ENCODE peak calls at places on chromosomes 5 and 9, in eight cellular contexts. O, H, X, A, L, W, S and M are unnamed samples.

GRCh38 chr9:89892920-89893319 is 288.1 kb downstream of the GADD45G start:
- DNase-seq in X (no peak), S (no peak), L (no peak), W (no peak), O (no peak), H (no peak), A (no peak), M (no peak)

GRCh38 chr5:45417285-45417996 is 278.7 kb downstream of the HCN1 start:
- DNase-seq in A (no peak), L (no peak), H (no peak), W (no peak), X (no peak), O (no peak), S (no peak), M (no peak)

GRCh38 chr9:8533681-8534080 is 734.1 kb upstream of the DMAC1 start:
- DNase-seq in L (no peak), O (no peak), H (no peak), A (no peak), X (no peak), W (no peak), S (no peak), M (no peak)

GRCh38 chr9:136499935-136500910 is 17.4 kb upstream of the SEC16A start:
- DNase-seq in A (peak), S (no peak), X (no peak), W (no peak), H (no peak), L (no peak), O (no peak), M (no peak)

GRCh38 chr9:4344946-4345345 is 45.1 kb upstream of the GLIS3 start:
- DNase-seq in L (no peak), O (no peak), W (no peak), X (no peak), A (no peak), S (no peak), H (no peak), M (no peak)

GRCh38 chr9:137311171-137311970 is 9.3 kb upstream of the NRARP start:
- DNase-seq in H (peak), A (peak), X (no peak), S (peak), O (no peak), W (no peak), L (peak), M (no peak)

GRCh38 chr5:1505506-1506241 is 18.1 kb downstream of the LPCAT1 start:
- DNase-seq in X (no peak), O (no peak), H (no peak), L (no peak), A (no peak), W (no peak), S (no peak), M (no peak)

GRCh38 chr9:88421348-88421747 is 33.1 kb downstream of the SPIN1 start:
- DNase-seq in X (no peak), W (no peak), A (no peak), S (no peak), O (no peak), H (no peak), L (no peak), M (no peak)

GRCh38 chr5:119331566-119332095 is 24.2 kb upstream of the TNFAIP8 start:
- DNase-seq in O (no peak), S (no peak), W (no peak), A (no peak), H (no peak), L (no peak), X (no peak), M (no peak)

GRCh38 chr9:27194401-27195091 is 85.5 kb downstream of the TEK start:
- DNase-seq in O (no peak), X (no peak), W (peak), S (no peak), A (no peak), L (peak), H (no peak), M (peak)

GRCh38 chr5:138603521-138603920 is 28.3 kb upstream of the HSPA9 start:
- DNase-seq in O (no peak), W (no peak), L (peak), S (no peak), A (no peak), H (no peak), X (no peak), M (no peak)

GRCh38 chr5:180122875-180123274 is 51.3 kb upstream of the RNF130 start:
- DNase-seq in S (no peak), W (no peak), X (no peak), L (no peak), A (no peak), H (no peak), O (no peak), M (no peak)

GRCh38 chr9:134403682-134404301 is 77.5 kb downstream of the RXRA start:
- DNase-seq in W (peak), H (peak), A (peak), S (no peak), X (peak), O (peak), L (peak), M (peak)

GRCh38 chr5:91595436-91595835 is 212.3 kb upstream of the ARRDC3 start:
- DNase-seq in W (no peak), S (no peak), A (no peak), O (no peak), H (no peak), L (no peak), X (no peak), M (no peak)

GRCh38 chr5:6484899-6485298 is 36.2 kb downstream of the UBE2QL1 start:
- DNase-seq in O (no peak), L (no peak), S (no peak), H (peak), A (no peak), W (no peak), X (no peak), M (no peak)

GRCh38 chr9:468766-469496 is 254.3 kb downstream of the DOCK8 start:
- DNase-seq in S (no peak), W (no peak), O (no peak), X (no peak), A (no peak), L (no peak), H (no peak), M (no peak)

GRCh38 chr5:57692582-57693487 is 210.2 kb upstream of the ACTBL2 start:
- DNase-seq in H (peak), X (peak), O (peak), L (peak), A (peak), W (peak), S (no peak), M (peak)

GRCh38 chr9:109986423-109987055 is 206.5 kb downstream of the PALM2AKAP2 start:
- DNase-seq in A (no peak), S (no peak), X (no peak), W (peak), O (no peak), H (no peak), L (peak), M (peak)

GRCh38 chr5:33801292-33801691 is 90.5 kb downstream of the ADAMTS12 start:
- DNase-seq in O (no peak), S (no peak), A (no peak), W (no peak), L (no peak), H (no peak), X (no peak), M (no peak)

GRCh38 chr9:120924698-120925534 is 1.7 kb downstream of the TRAF1 start:
- DNase-seq in S (no peak), H (no peak), A (no peak), O (no peak), W (no peak), L (peak), X (no peak), M (no peak)

GRCh38 chr5:133499896-133500295 is 112.4 kb downstream of the FSTL4 start:
- DNase-seq in W (no peak), X (no peak), S (peak), H (no peak), O (no peak), L (no peak), A (no peak), M (no peak)

GRCh38 chr5:107743357-107744000 is 72.7 kb upstream of the EFNA5 start:
- DNase-seq in S (no peak), L (peak), X (no peak), W (no peak), H (no peak), A (no peak), O (no peak), M (peak)

GRCh38 chr5:1299511-1299850 is 4.6 kb upstream of the TERT start:
- DNase-seq in H (no peak), O (no peak), L (no peak), A (no peak), W (no peak), X (no peak), S (no peak), M (no peak)

GRCh38 chr9:137244486-137245449 is 3.7 kb downstream of the TUBB4B start:
- DNase-seq in W (no peak), H (no peak), A (no peak), X (no peak), O (no peak), S (no peak), L (no peak), M (no peak)

GRCh38 chr5:72600401-72600981 is 93.3 kb upstream of the ZNF366 start:
- DNase-seq in X (no peak), L (peak), A (no peak), H (no peak), W (peak), S (no peak), O (no peak), M (peak)

GRCh38 chr9:17578911-17579793 is at the start of gene SH3GL2:
- DNase-seq in W (no peak), L (peak), X (peak), H (peak), S (peak), A (peak), O (no peak), M (no peak)

GRCh38 chr5:112653638-112654037 is 84.0 kb upstream of the APC start:
- DNase-seq in L (no peak), S (no peak), X (no peak), H (no peak), A (no peak), O (no peak), W (no peak), M (no peak)

GRCh38 chr9:76137941-76138340 is 247.5 kb downstream of the PCSK5 start:
- DNase-seq in S (no peak), A (no peak), H (no peak), L (peak), O (no peak), X (no peak), W (no peak), M (no peak)

GRCh38 chr9:14907360-14907685 is 2.9 kb downstream of the FREM1 start:
- DNase-seq in H (no peak), X (no peak), O (no peak), L (no peak), W (no peak), A (no peak), S (no peak), M (no peak)

GRCh38 chr5:149493316-149493715 is 57.9 kb downstream of the CSNK1A1 start:
- DNase-seq in H (no peak), X (no peak), O (no peak), W (no peak), L (no peak), S (peak), A (no peak), M (no peak)

GRCh38 chr5:149492781-149493180 is 58.5 kb downstream of the CSNK1A1 start:
- DNase-seq in W (no peak), X (no peak), S (no peak), O (no peak), L (no peak), A (no peak), H (no peak), M (no peak)

GRCh38 chr5:149489605-149490037 is 61.6 kb downstream of the CSNK1A1 start:
- DNase-seq in L (peak), S (peak), W (peak), A (no peak), X (peak), O (no peak), H (no peak), M (no peak)

GRCh38 chr5:149488645-149489306 is 62.5 kb downstream of the CSNK1A1 start:
- DNase-seq in S (no peak), L (no peak), H (no peak), A (no peak), O (peak), W (no peak), X (no peak), M (no peak)

GRCh38 chr5:149490599-149491187 is 60.5 kb downstream of the CSNK1A1 start:
- DNase-seq in X (no peak), S (no peak), O (no peak), A (no peak), L (no peak), W (no peak), H (no peak), M (no peak)
- TF ChIP-seq POLR2A in X (no peak), S (no peak), O (no peak), A (no peak), L (peak), W (no peak), H (no peak), M (no peak)

GRCh38 chr9:130054820-130055219 is 1.1 kb downstream of the GPR107 start:
- DNase-seq in H (no peak), S (no peak), L (no peak), W (no peak), O (no peak), X (no peak), A (no peak), M (no peak)

GRCh38 chr9:130054428-130054786 is 701 bp downstream of the GPR107 start:
- DNase-seq in W (peak), X (no peak), O (no peak), H (no peak), L (no peak), A (no peak), S (no peak), M (no peak)

GRCh38 chr9:130051855-130052254 is 1.9 kb upstream of the GPR107 start:
- DNase-seq in X (no peak), O (no peak), A (no peak), W (no peak), S (peak), H (no peak), L (no peak), M (no peak)

GRCh38 chr9:130053109-130053503 is 600 bp upstream of the GPR107 start:
- DNase-seq in O (no peak), L (no peak), A (no peak), X (no peak), W (no peak), H (no peak), S (no peak), M (no peak)

DNA sequence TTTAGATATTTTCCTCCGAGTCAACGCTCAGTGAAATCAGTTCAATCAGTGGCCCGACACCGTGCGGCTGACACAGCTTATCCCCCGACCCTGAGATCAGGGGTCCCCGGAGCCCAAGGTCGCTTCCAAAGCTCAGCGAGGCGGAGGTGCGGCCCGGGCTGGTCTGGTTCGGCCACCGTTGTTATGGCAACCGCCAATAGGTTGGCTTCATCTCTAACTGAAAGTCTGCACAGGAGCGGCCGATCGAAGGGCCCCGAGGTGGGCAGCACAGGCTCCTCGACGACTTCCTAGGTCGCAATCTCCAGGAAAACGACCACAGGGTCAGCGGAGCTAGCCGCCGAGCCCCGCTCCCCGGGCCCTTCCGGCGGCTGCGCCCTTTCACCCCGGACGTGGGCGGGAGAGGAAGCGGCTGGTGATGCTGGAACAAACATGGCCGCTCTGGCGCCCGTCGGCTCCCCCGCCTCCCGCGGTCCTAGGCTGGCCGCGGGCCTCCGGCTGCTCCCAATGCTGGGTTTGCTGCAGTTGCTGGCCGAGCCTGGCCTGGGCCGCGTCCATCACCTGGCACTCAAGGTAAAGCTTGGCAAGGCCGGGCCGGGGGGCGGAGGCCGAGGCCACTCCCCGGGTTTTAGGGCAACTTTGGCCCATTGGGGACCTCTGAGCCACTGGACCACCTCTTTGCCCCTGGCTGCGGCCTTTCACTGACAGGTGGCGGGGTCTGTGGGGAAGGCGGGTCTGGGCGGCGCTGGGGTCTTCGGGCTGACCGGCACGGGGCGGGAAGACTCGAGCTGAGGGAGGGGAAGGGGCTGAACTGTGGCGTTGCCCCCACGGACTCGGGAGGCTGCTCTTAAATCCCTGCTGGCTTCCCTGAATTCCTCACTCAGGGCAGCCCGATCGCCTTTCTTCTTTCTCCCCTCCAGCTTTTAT is at the start of gene GPR107:
- DNase-seq in O (peak), S (peak), A (peak), X (peak), W (peak), H (peak), L (peak), M (peak)
- TF ChIP-seq POLR2A in O (peak), S (peak), A (peak), X (peak), W (peak), H (peak), L (peak), M (peak)

GRCh38 chr5:141638771-141639170 is 2.0 kb downstream of the RELL2 start:
- DNase-seq in S (no peak), W (no peak), O (no peak), L (no peak), A (no peak), X (no peak), H (no peak), M (no peak)
- TF ChIP-seq POLR2A in S (no peak), W (no peak), O (no peak), L (no peak), A (no peak), X (no peak), H (no peak), M (no peak)

GRCh38 chr9:95508242-95508967 is 8.4 kb downstream of the PTCH1 start:
- DNase-seq in L (no peak), H (no peak), A (no peak), W (peak), X (no peak), O (no peak), S (no peak), M (no peak)
- TF ChIP-seq POLR2A in L (no peak), H (no peak), A (no peak), W (no peak), X (peak), O (no peak), S (no peak), M (no peak)

GRCh38 chr5:10538103-10538788 is 25.6 kb upstream of the ANKRD33B start:
- DNase-seq in L (peak), W (no peak), A (no peak), X (no peak), O (no peak), S (no peak), H (no peak), M (no peak)

GRCh38 chr5:10537614-10538013 is 26.3 kb upstream of the ANKRD33B start:
- DNase-seq in L (no peak), O (no peak), W (no peak), X (no peak), H (no peak), A (no peak), S (no peak), M (no peak)

GRCh38 chr5:10540036-10540544 is 23.8 kb upstream of the ANKRD33B start:
- DNase-seq in W (no peak), O (no peak), A (no peak), H (no peak), L (no peak), S (no peak), X (no peak), M (no peak)

GRCh38 chr5:10539685-10539998 is 24.2 kb upstream of the ANKRD33B start:
- DNase-seq in X (no peak), H (no peak), W (no peak), L (peak), O (no peak), A (no peak), S (no peak), M (no peak)

GRCh38 chr5:10538789-10539684 is 24.8 kb upstream of the ANKRD33B start:
- DNase-seq in L (no peak), A (no peak), W (peak), X (peak), O (no peak), S (peak), H (no peak), M (no peak)
- TF ChIP-seq POLR2A in L (no peak), A (no peak), W (no peak), X (no peak), O (no peak), S (no peak), H (no peak), M (no peak)

GRCh38 chr9:127785023-127785932 is 556 bp upstream of the CDK9 start:
- DNase-seq in L (peak), X (peak), S (peak), O (peak), W (peak), H (peak), A (peak), M (peak)
- TF ChIP-seq POLR2A in L (no peak), X (no peak), S (no peak), O (no peak), W (peak), H (no peak), A (no peak), M (peak)

DNA sequence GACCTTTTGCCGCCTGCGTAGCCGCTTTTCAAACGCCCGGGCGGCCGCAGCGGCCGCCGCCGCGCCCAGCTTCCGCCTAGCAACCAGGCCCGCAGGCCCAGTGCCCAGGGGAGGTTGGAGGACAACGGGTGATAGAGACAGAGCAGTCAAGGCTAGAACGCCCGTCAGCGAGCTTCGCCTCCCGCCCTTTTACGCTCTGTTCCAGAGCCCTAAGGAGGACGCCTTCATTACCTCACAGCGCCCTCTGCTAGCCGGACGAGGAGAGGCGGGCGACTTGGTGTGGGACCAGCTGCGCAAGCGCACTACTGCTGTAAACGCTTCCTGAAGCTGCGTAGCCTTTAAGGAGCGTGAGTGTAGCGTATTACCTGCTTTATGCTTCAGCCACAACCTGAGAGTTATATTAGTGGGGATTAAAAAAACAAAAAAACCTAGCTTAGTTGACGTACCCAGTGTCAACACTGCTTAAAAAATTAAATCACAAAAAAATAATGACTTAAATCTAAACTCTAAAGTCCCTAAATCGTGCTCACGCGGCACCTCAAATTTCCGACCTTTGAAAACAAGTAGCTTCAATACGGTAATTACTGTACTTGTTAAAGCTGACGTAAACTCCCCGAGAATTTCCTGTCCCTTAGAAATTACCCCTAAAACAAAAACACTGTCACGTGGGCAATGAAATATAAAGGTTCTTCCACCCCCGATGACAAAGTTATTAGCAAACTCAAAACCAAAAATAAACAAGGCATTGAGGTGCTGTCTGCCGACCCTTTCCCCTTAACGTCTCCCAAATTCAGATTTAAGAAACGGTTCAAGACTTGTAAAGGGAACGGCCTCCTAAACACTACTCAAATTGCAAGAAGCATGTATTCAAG is at the start of gene CEP120:
- DNase-seq in W (peak), X (peak), A (peak), S (peak), L (peak), H (peak), O (peak), M (peak)
- TF ChIP-seq POLR2A in W (peak), X (peak), A (peak), S (peak), L (peak), H (peak), O (peak), M (peak)